ENCODE peak calls at places on chromosomes 6 and 20, in ten cellular contexts. One of them, this sample, is unnamed.

GRCh38 chr6:31300797-31301196 is 28.9 kb upstream of the HLA-C start:
- DNase-seq in RWPE1: no peak
- DNase-seq in Calu3: no peak
- DNase-seq in GM10248: no peak
- DNase-seq in uterus: no peak
- DNase-seq in MM.1S: no peak
- DNase-seq in A673: no peak
- DNase-seq in AG09319: no peak
- DNase-seq in PC-9: no peak
- DNase-seq in kidney: no peak
- DNase-seq in this sample: no peak

GRCh38 chr20:61450549-61450948 is 198.5 kb downstream of the CDH4 start:
- DNase-seq in RWPE1: no peak
- DNase-seq in Calu3: no peak
- DNase-seq in uterus: no peak
- DNase-seq in MM.1S: no peak
- DNase-seq in kidney: no peak
- DNase-seq in PC-9: no peak
- DNase-seq in GM10248: no peak
- DNase-seq in A673: no peak
- DNase-seq in AG09319: no peak
- DNase-seq in this sample: no peak

GRCh38 chr6:2817778-2818443 is 23.8 kb downstream of the SERPINB1 start:
- DNase-seq in AG09319: no peak
- DNase-seq in uterus: no peak
- DNase-seq in GM10248: no peak
- DNase-seq in PC-9: no peak
- DNase-seq in RWPE1: peak; percentile 70
- DNase-seq in A673: no peak
- DNase-seq in kidney: no peak
- DNase-seq in Calu3: no peak
- DNase-seq in MM.1S: no peak
- DNase-seq in this sample: no peak

GRCh38 chr6:44237813-44238433 is 9.0 kb upstream of the HSP90AB1 start:
- DNase-seq in PC-9: peak; percentile 78
- DNase-seq in kidney: peak; percentile 92
- DNase-seq in GM10248: peak; percentile 87
- DNase-seq in uterus: peak; percentile 79
- DNase-seq in A673: peak; percentile 77
- DNase-seq in AG09319: no peak
- DNase-seq in Calu3: peak; percentile 95
- DNase-seq in MM.1S: peak; percentile 69
- DNase-seq in RWPE1: no peak
- DNase-seq in this sample: no peak

GRCh38 chr20:438581-439469 is 23.5 kb downstream of the TBC1D20 start:
- DNase-seq in AG09319: no peak
- DNase-seq in GM10248: no peak
- DNase-seq in kidney: no peak
- DNase-seq in MM.1S: peak; percentile 91
- DNase-seq in Calu3: no peak
- DNase-seq in PC-9: no peak
- DNase-seq in RWPE1: no peak
- DNase-seq in uterus: no peak
- DNase-seq in A673: no peak
- DNase-seq in this sample: no peak

GRCh38 chr6:137863126-137863996 is 3.7 kb upstream of the TNFAIP3 start:
- DNase-seq in GM10248: no peak
- DNase-seq in PC-9: no peak
- DNase-seq in uterus: no peak
- DNase-seq in A673: no peak
- DNase-seq in RWPE1: no peak
- DNase-seq in MM.1S: no peak
- DNase-seq in Calu3: no peak
- DNase-seq in AG09319: no peak
- DNase-seq in kidney: no peak
- DNase-seq in this sample: no peak

GRCh38 chr6:165821754-165822153 is 158.7 kb upstream of the PDE10A start:
- DNase-seq in RWPE1: peak; percentile 12
- DNase-seq in MM.1S: no peak
- DNase-seq in A673: no peak
- DNase-seq in Calu3: no peak
- DNase-seq in uterus: no peak
- DNase-seq in kidney: no peak
- DNase-seq in GM10248: no peak
- DNase-seq in AG09319: no peak
- DNase-seq in PC-9: no peak
- DNase-seq in this sample: peak; percentile 52

GRCh38 chr6:82488403-82488802 is 124.8 kb downstream of the TPBG start:
- DNase-seq in PC-9: no peak
- DNase-seq in AG09319: no peak
- DNase-seq in GM10248: no peak
- DNase-seq in uterus: no peak
- DNase-seq in MM.1S: no peak
- DNase-seq in RWPE1: no peak
- DNase-seq in Calu3: no peak
- DNase-seq in A673: no peak
- DNase-seq in kidney: no peak
- DNase-seq in this sample: no peak

GRCh38 chr6:15400572-15401004 is 154.7 kb downstream of the JARID2 start:
- DNase-seq in MM.1S: no peak
- DNase-seq in PC-9: no peak
- DNase-seq in RWPE1: no peak
- DNase-seq in GM10248: peak; percentile 43
- DNase-seq in uterus: peak; percentile 41
- DNase-seq in kidney: no peak
- DNase-seq in Calu3: no peak
- DNase-seq in A673: peak; percentile 51
- DNase-seq in AG09319: no peak
- DNase-seq in this sample: no peak

GRCh38 chr6:44730771-44731391 is 343.4 kb downstream of the CDC5L start:
- DNase-seq in RWPE1: no peak
- DNase-seq in uterus: no peak
- DNase-seq in MM.1S: no peak
- DNase-seq in GM10248: no peak
- DNase-seq in AG09319: no peak
- DNase-seq in kidney: no peak
- DNase-seq in PC-9: no peak
- DNase-seq in A673: no peak
- DNase-seq in Calu3: no peak
- DNase-seq in this sample: no peak

GRCh38 chr6:148611213-148611612 is 135.6 kb upstream of the UST start:
- DNase-seq in RWPE1: peak; percentile 8
- DNase-seq in Calu3: no peak
- DNase-seq in PC-9: no peak
- DNase-seq in uterus: peak; percentile 77
- DNase-seq in A673: peak; percentile 56
- DNase-seq in kidney: no peak
- DNase-seq in MM.1S: no peak
- DNase-seq in AG09319: peak; percentile 47
- DNase-seq in GM10248: no peak
- DNase-seq in this sample: no peak

GRCh38 chr6:104229057-104229456 is 630.7 kb downstream of the HACE1 start:
- DNase-seq in uterus: no peak
- DNase-seq in RWPE1: no peak
- DNase-seq in kidney: no peak
- DNase-seq in AG09319: no peak
- DNase-seq in A673: no peak
- DNase-seq in Calu3: no peak
- DNase-seq in MM.1S: no peak
- DNase-seq in GM10248: no peak
- DNase-seq in PC-9: no peak
- DNase-seq in this sample: no peak

GRCh38 chr6:159977242-159978214 is 8.6 kb downstream of the IGF2R start:
- DNase-seq in uterus: peak; percentile 85
- DNase-seq in MM.1S: no peak
- DNase-seq in kidney: no peak
- DNase-seq in AG09319: no peak
- DNase-seq in RWPE1: no peak
- DNase-seq in A673: peak; percentile 73
- DNase-seq in PC-9: no peak
- DNase-seq in GM10248: no peak
- DNase-seq in Calu3: no peak
- DNase-seq in this sample: no peak

GRCh38 chr6:111709615-111710398 is 104.1 kb upstream of the TRAF3IP2 start:
- DNase-seq in AG09319: peak; percentile 54
- DNase-seq in uterus: peak; percentile 86
- DNase-seq in kidney: no peak
- DNase-seq in PC-9: peak; percentile 56
- DNase-seq in MM.1S: peak; percentile 42
- DNase-seq in GM10248: peak; percentile 69
- DNase-seq in A673: peak; percentile 84
- DNase-seq in RWPE1: peak; percentile 89
- DNase-seq in Calu3: peak; percentile 59
- DNase-seq in this sample: peak; percentile 19

GRCh38 chr20:61881861-61882260 is 183.8 kb downstream of the TAF4 start:
- DNase-seq in RWPE1: no peak
- DNase-seq in MM.1S: no peak
- DNase-seq in uterus: no peak
- DNase-seq in AG09319: no peak
- DNase-seq in A673: no peak
- DNase-seq in PC-9: no peak
- DNase-seq in Calu3: no peak
- DNase-seq in kidney: no peak
- DNase-seq in GM10248: no peak
- DNase-seq in this sample: no peak

GRCh38 chr6:100467144-100468012 is 2.7 kb upstream of the SIM1 start:
- DNase-seq in Calu3: no peak
- DNase-seq in A673: no peak
- DNase-seq in MM.1S: no peak
- DNase-seq in AG09319: no peak
- DNase-seq in PC-9: no peak
- DNase-seq in GM10248: no peak
- DNase-seq in RWPE1: no peak
- DNase-seq in kidney: peak; percentile 83
- DNase-seq in uterus: no peak
- DNase-seq in this sample: no peak

GRCh38 chr6:169700296-169700695 is 1.5 kb downstream of the WDR27 start:
- DNase-seq in AG09319: no peak
- DNase-seq in A673: peak; percentile 15
- DNase-seq in uterus: no peak
- DNase-seq in PC-9: no peak
- DNase-seq in GM10248: no peak
- DNase-seq in RWPE1: no peak
- DNase-seq in MM.1S: no peak
- DNase-seq in Calu3: no peak
- DNase-seq in kidney: no peak
- DNase-seq in this sample: no peak
- TF ChIP-seq CTCF in AG09319: no peak
- TF ChIP-seq CTCF in A673: no peak
- TF ChIP-seq CTCF in uterus: no peak
- TF ChIP-seq CTCF in PC-9: no peak
- TF ChIP-seq CTCF in GM10248: no peak
- TF ChIP-seq CTCF in RWPE1: no peak
- TF ChIP-seq CTCF in MM.1S: no peak
- TF ChIP-seq CTCF in Calu3: no peak
- TF ChIP-seq CTCF in kidney: no peak
- TF ChIP-seq CTCF in this sample: no peak

GRCh38 chr6:26411751-26412150 is 9.7 kb downstream of the BTN3A1 start:
- DNase-seq in MM.1S: no peak
- DNase-seq in kidney: no peak
- DNase-seq in uterus: no peak
- DNase-seq in RWPE1: no peak
- DNase-seq in AG09319: no peak
- DNase-seq in GM10248: no peak
- DNase-seq in A673: no peak
- DNase-seq in Calu3: no peak
- DNase-seq in PC-9: no peak
- DNase-seq in this sample: no peak
- TF ChIP-seq CTCF in MM.1S: no peak
- TF ChIP-seq CTCF in kidney: no peak
- TF ChIP-seq CTCF in uterus: no peak
- TF ChIP-seq CTCF in RWPE1: no peak
- TF ChIP-seq CTCF in AG09319: no peak
- TF ChIP-seq CTCF in GM10248: no peak
- TF ChIP-seq CTCF in A673: no peak
- TF ChIP-seq CTCF in Calu3: no peak
- TF ChIP-seq CTCF in PC-9: no peak
- TF ChIP-seq CTCF in this sample: peak; percentile 13

GRCh38 chr6:105359419-105360366 is 43.2 kb downstream of the PREP start:
- DNase-seq in kidney: no peak
- DNase-seq in RWPE1: peak; percentile 76
- DNase-seq in AG09319: peak; percentile 61
- DNase-seq in uterus: no peak
- DNase-seq in GM10248: no peak
- DNase-seq in Calu3: no peak
- DNase-seq in PC-9: peak; percentile 20
- DNase-seq in MM.1S: no peak
- DNase-seq in A673: no peak
- DNase-seq in this sample: peak; percentile 75
- TF ChIP-seq CTCF in kidney: no peak
- TF ChIP-seq CTCF in RWPE1: no peak
- TF ChIP-seq CTCF in AG09319: no peak
- TF ChIP-seq CTCF in uterus: no peak
- TF ChIP-seq CTCF in GM10248: no peak
- TF ChIP-seq CTCF in Calu3: no peak
- TF ChIP-seq CTCF in PC-9: no peak
- TF ChIP-seq CTCF in MM.1S: no peak
- TF ChIP-seq CTCF in A673: no peak
- TF ChIP-seq CTCF in this sample: no peak

GRCh38 chr6:93036835-93037234 is 382.5 kb downstream of the EPHA7 start:
- DNase-seq in GM10248: no peak
- DNase-seq in uterus: no peak
- DNase-seq in A673: peak; percentile 64
- DNase-seq in Calu3: no peak
- DNase-seq in AG09319: no peak
- DNase-seq in MM.1S: peak; percentile 34
- DNase-seq in kidney: no peak
- DNase-seq in PC-9: no peak
- DNase-seq in RWPE1: no peak
- DNase-seq in this sample: peak; percentile 13
- TF ChIP-seq CTCF in GM10248: peak; percentile 27
- TF ChIP-seq CTCF in uterus: no peak
- TF ChIP-seq CTCF in A673: peak; percentile 70
- TF ChIP-seq CTCF in Calu3: no peak
- TF ChIP-seq CTCF in AG09319: no peak
- TF ChIP-seq CTCF in MM.1S: peak; percentile 44
- TF ChIP-seq CTCF in kidney: peak; percentile 29
- TF ChIP-seq CTCF in PC-9: peak; percentile 34
- TF ChIP-seq CTCF in RWPE1: no peak
- TF ChIP-seq CTCF in this sample: peak; percentile 68